ENCODE peak calls at places on chromosome X, in five cellular contexts. T is cardiac fibroblast, N is astrocyte, X is pancreas, C is astrocyte of the spinal cord. S is an unnamed sample.

GRCh38 chrX:45774961-45775360 is 574.3 kb upstream of the DIPK2B start:
- DNase-seq in N (peak; percentile 85), C (peak; percentile 82), X (no peak), T (peak; percentile 90), S (peak; percentile 85)

GRCh38 chrX:6129195-6129594 is 99.5 kb downstream of the NLGN4X start:
- DNase-seq in T (no peak), C (no peak), X (no peak), N (no peak), S (no peak)

GRCh38 chrX:20530319-20530979 is 263.7 kb upstream of the RPS6KA3 start:
- DNase-seq in T (peak; percentile 69), C (peak; percentile 56), X (no peak), N (no peak), S (peak; percentile 74)

GRCh38 chrX:118554511-118554910 is 58.9 kb downstream of the DOCK11 start:
- DNase-seq in T (no peak), N (no peak), X (no peak), C (no peak), S (no peak)

GRCh38 chrX:39900788-39901170 is 197.0 kb downstream of the BCOR start:
- DNase-seq in C (no peak), N (no peak), X (peak; percentile 21), T (peak; percentile 22), S (no peak)

GRCh38 chrX:72105436-72105835 is 26.3 kb downstream of the RTL5 start:
- DNase-seq in T (no peak), N (no peak), C (no peak), X (no peak), S (no peak)

GRCh38 chrX:17082831-17083230 is 136.4 kb downstream of the REPS2 start:
- DNase-seq in C (no peak), T (peak; percentile 2), N (no peak), X (no peak), S (peak; percentile 22)

GRCh38 chrX:39955621-39956020 is 142.1 kb downstream of the BCOR start:
- DNase-seq in N (no peak), X (peak; percentile 2), T (no peak), C (no peak), S (no peak)

GRCh38 chrX:41334866-41335589 is 1.1 kb downstream of the DDX3X start:
- DNase-seq in N (no peak), X (peak; percentile 83), C (peak; percentile 70), T (peak; percentile 53), S (peak; percentile 70)

GRCh38 chrX:17405225-17405969 is 30.4 kb downstream of the NHS start:
- DNase-seq in T (peak; percentile 58), C (no peak), X (no peak), N (peak; percentile 82), S (peak; percentile 44)

GRCh38 chrX:149858592-149858991 is 22.4 kb upstream of the MAGEA8 start:
- DNase-seq in T (no peak), C (no peak), N (no peak), X (peak; percentile 48), S (no peak)

GRCh38 chrX:856901-857300 is 226.3 kb downstream of the SHOX start:
- DNase-seq in C (no peak), N (no peak), X (no peak), T (no peak), S (no peak)

GRCh38 chrX:40148439-40149285 is 50.9 kb upstream of the BCOR start:
- DNase-seq in X (peak; percentile 29), C (no peak), N (no peak), T (no peak), S (no peak)

GRCh38 chrX:150486011-150486410 is 82.4 kb upstream of the MTM1 start:
- DNase-seq in N (peak; percentile 18), C (peak; percentile 53), X (no peak), T (peak; percentile 69), S (peak; percentile 66)

GRCh38 chrX:68018248-68019203 is 414.8 kb downstream of the OPHN1 start:
- DNase-seq in T (peak; percentile 54), X (peak; percentile 16), C (peak; percentile 10), N (no peak), S (peak; percentile 28)

GRCh38 chrX:109974906-109975655 is 27.8 kb upstream of the TMEM164 start:
- DNase-seq in C (peak; percentile 13), T (peak; percentile 36), N (peak; percentile 10), X (no peak), S (peak; percentile 20)

GRCh38 chrX:100447563-100448397 is 37.7 kb upstream of the PCDH19 start:
- DNase-seq in X (no peak), C (peak; percentile 29), N (no peak), T (peak; percentile 26), S (peak; percentile 11)

GRCh38 chrX:57172544-57172943 is 35.3 kb upstream of the SPIN2A start:
- DNase-seq in T (no peak), X (no peak), N (no peak), C (no peak), S (peak; percentile 0)

GRCh38 chrX:46185923-46186810 is 359.1 kb downstream of the ZNF674 start:
- DNase-seq in C (no peak), N (no peak), T (no peak), X (no peak), S (no peak)

GRCh38 chrX:69876221-69876620 is 173.5 kb downstream of the AWAT2 start:
- DNase-seq in N (no peak), C (no peak), T (no peak), X (no peak), S (no peak)

GRCh38 chrX:152926279-152926678 is 28.4 kb downstream of the ZNF185 start:
- DNase-seq in X (no peak), C (peak; percentile 69), N (peak; percentile 50), T (peak; percentile 67), S (peak; percentile 70)

GRCh38 chrX:10628906-10629305 is 8.5 kb upstream of the MID1 start:
- DNase-seq in X (no peak), C (peak; percentile 36), T (no peak), N (peak; percentile 63), S (no peak)

GRCh38 chrX:128021566-128021965 is 30.6 kb downstream of the ACTRT1 start:
- DNase-seq in T (no peak), N (no peak), X (no peak), C (no peak), S (no peak)

GRCh38 chrX:23822397-23822796 is 39.4 kb downstream of the SAT1 start:
- DNase-seq in T (peak; percentile 15), X (no peak), N (peak; percentile 28), C (peak; percentile 38), S (peak; percentile 43)

GRCh38 chrX:74160816-74161215 is 143.2 kb upstream of the ZCCHC13 start:
- DNase-seq in X (no peak), N (no peak), C (no peak), T (no peak), S (no peak)

GRCh38 chrX:40146471-40147398 is 49.0 kb upstream of the BCOR start:
- DNase-seq in T (peak; percentile 23), X (peak; percentile 69), N (peak; percentile 56), C (no peak), S (peak; percentile 53)

GRCh38 chrX:13651150-13651549 is 1.8 kb upstream of the TCEANC start:
- DNase-seq in X (no peak), T (peak; percentile 45), C (no peak), N (peak; percentile 61), S (peak; percentile 59)

GRCh38 chrX:39599339-39599738 is 498.4 kb downstream of the BCOR start:
- DNase-seq in N (no peak), C (no peak), X (no peak), T (no peak), S (no peak)

GRCh38 chrX:84876876-84877275 is 126.8 kb upstream of the APOOL start:
- DNase-seq in N (no peak), X (no peak), C (no peak), T (no peak), S (no peak)

GRCh38 chrX:153983321-153983729 is 10.8 kb downstream of the TMEM187 start:
- DNase-seq in C (no peak), X (no peak), N (no peak), T (no peak), S (no peak)

GRCh38 chrX:148380107-148380506 is 120.3 kb upstream of the AFF2 start:
- DNase-seq in X (no peak), C (no peak), T (no peak), N (no peak), S (no peak)

GRCh38 chrX:155216179-155216939 is at the start of gene VBP1:
- DNase-seq in X (peak; percentile 95), N (peak; percentile 95), T (peak; percentile 96), C (peak; percentile 95), S (peak; percentile 94)
- TF ChIP-seq CTCF in X (peak; percentile 14), N (no peak), T (peak; percentile 37), C (peak; percentile 43), S (peak; percentile 53)

GRCh38 chrX:21658152-21658737 is at the start of gene KLHL34:
- DNase-seq in N (no peak), C (no peak), X (peak; percentile 80), T (no peak), S (no peak)
- H3K4me3 ChIP-seq in N (peak within 1 kb of the TSS; percentile 5), C (peak within 1 kb of the TSS; percentile 12), X (no peak within 1 kb of the TSS), T (no peak within 1 kb of the TSS), S (no peak within 1 kb of the TSS)

DNA sequence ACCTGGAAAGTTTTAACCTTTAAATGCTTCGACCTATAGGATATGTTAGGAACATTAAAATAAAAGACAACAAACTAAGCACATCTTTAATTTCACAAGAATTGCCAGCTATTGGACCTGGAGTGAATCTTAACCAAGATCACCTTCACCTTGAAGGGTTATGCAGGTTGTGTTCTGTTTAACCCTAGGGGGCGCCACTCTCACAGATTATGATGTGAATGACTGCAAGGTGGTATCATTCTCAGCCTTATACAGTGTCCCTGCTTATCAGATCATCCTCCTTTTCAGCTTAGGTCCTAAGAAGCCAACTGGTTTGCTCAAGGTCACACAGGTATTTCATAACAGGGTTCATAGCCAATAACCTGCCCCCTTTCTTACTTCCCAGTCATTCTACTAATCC is 23.5 kb downstream of the INTS6L start:
- DNase-seq in N (no peak), X (no peak), C (no peak), T (no peak), S (no peak)
- TF ChIP-seq CTCF in N (no peak), X (no peak), C (peak; percentile 15), T (no peak), S (no peak)

GRCh38 chrX:122856205-122856604 is 327.9 kb upstream of the GRIA3 start:
- DNase-seq in X (no peak), C (no peak), N (no peak), T (no peak), S (no peak)
- H3K4me3 ChIP-seq in X (no peak overlapping the region), C (no peak overlapping the region), N (no peak overlapping the region), T (no peak overlapping the region), S (no peak overlapping the region)

DNA sequence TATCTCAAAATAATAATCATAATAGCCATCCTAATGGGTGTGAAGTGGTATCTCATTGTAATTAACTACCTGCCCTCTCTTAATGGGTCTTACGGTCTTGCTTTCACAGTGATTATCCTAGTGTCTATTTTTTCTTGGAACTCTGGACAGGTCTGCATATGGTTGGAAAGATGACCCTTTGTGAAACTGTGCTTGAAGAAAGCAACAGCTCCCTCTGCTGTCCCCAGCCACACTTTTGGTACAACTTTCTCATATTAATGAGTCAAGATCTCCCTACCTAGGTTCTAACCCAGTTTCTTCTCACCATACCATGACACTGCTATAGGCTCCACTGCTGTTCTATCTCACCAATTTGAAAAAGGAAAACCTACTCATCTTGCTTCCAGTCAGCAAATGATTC is 2.4 kb downstream of the TFDP3 start:
- DNase-seq in N (no peak), X (no peak), T (peak; percentile 2), C (peak; percentile 3), S (no peak)
- TF ChIP-seq CTCF in N (no peak), X (no peak), T (no peak), C (peak; percentile 36), S (no peak)